ENCODE peak calls at places on chromosomes 12 and 14, in six cellular contexts. K is Calu3; Q is epithelial cell of proximal tubule; F is NCI-H1694; U is mucosa of gallbladder; L is stimulated activated CD4-positive, alpha-beta T cell treated with anti-CD3 and anti-CD28 coated beads, Interleukin-2, amount 100 ng/mL, for 4 hours. P is an unnamed sample.

GRCh38 chr12:113852695-113853490 is 113.2 kb downstream of the RBM19 start:
- DNase-seq in K (no peak), Q (no peak), F (peak; percentile 77), U (no peak), L (no peak), P (no peak)

GRCh38 chr14:36519431-36520321 is at the start of gene NKX2-1:
- DNase-seq in K (peak; percentile 33), Q (no peak), F (peak; percentile 27), U (no peak), L (no peak), P (no peak)

GRCh38 chr14:34649344-34649743 is 19.4 kb upstream of the SNX6 start:
- DNase-seq in K (no peak), Q (no peak), F (no peak), U (no peak), L (no peak), P (peak; percentile 86)

GRCh38 chr12:131912526-131913274 is 16.4 kb upstream of the PUS1 start:
- DNase-seq in K (peak; percentile 98), Q (no peak), F (no peak), U (peak; percentile 87), L (no peak), P (peak; percentile 93)

GRCh38 chr12:130070017-130070653 is 92.1 kb upstream of the FZD10 start:
- DNase-seq in K (no peak), Q (no peak), F (no peak), U (peak; percentile 60), L (no peak), P (no peak)

GRCh38 chr12:123384994-123385376 is 1.1 kb downstream of the KMT5A start:
- DNase-seq in K (no peak), Q (no peak), F (no peak), U (no peak), L (no peak), P (peak; percentile 84)

GRCh38 chr12:122421263-122421814 is 1.1 kb downstream of the CLIP1 start:
- DNase-seq in K (peak; percentile 65), Q (no peak), F (no peak), U (peak; percentile 26), L (no peak), P (peak; percentile 76)

GRCh38 chr12:40691913-40692616 is at the start of gene CNTN1:
- DNase-seq in K (no peak), Q (no peak), F (peak; percentile 71), U (peak; percentile 55), L (no peak), P (peak; percentile 65)

GRCh38 chr12:115597157-115597712 is 680.3 kb downstream of the MED13L start:
- DNase-seq in K (no peak), Q (peak; percentile 6), F (no peak), U (no peak), L (no peak), P (peak; percentile 92)

GRCh38 chr12:42483534-42483857 is 106.0 kb downstream of the PRICKLE1 start:
- DNase-seq in K (peak; percentile 39), Q (no peak), F (no peak), U (no peak), L (peak; percentile 18), P (peak; percentile 60)

GRCh38 chr12:79927772-79928474 is 7.0 kb downstream of the PPP1R12A start:
- DNase-seq in K (no peak), Q (no peak), F (no peak), U (no peak), L (peak; percentile 35), P (peak; percentile 55)

GRCh38 chr14:81453166-81453766 is 53.1 kb upstream of the STON2 start:
- DNase-seq in K (peak; percentile 64), Q (no peak), F (peak; percentile 87), U (peak; percentile 63), L (peak; percentile 25), P (peak; percentile 71)

GRCh38 chr12:50110762-50111416 is 1.1 kb upstream of the COX14 start:
- DNase-seq in K (peak; percentile 32), Q (peak; percentile 74), F (no peak), U (peak; percentile 80), L (no peak), P (peak; percentile 60)

GRCh38 chr14:30569216-30569902 is 10.4 kb downstream of the G2E3 start:
- DNase-seq in K (no peak), Q (no peak), F (no peak), U (no peak), L (no peak), P (no peak)

GRCh38 chr14:68609012-68609411 is 183.9 kb downstream of the ZFP36L1 start:
- DNase-seq in K (no peak), Q (no peak), F (no peak), U (no peak), L (no peak), P (no peak)

GRCh38 chr12:103698752-103699540 is 111.9 kb downstream of the STAB2 start:
- DNase-seq in K (no peak), Q (no peak), F (no peak), U (no peak), L (no peak), P (peak; percentile 9)

GRCh38 chr14:64715628-64716412 is 11.6 kb downstream of the PLEKHG3 start:
- DNase-seq in K (peak; percentile 52), Q (no peak), F (no peak), U (no peak), L (no peak), P (no peak)

GRCh38 chr14:105485720-105486332 is 860 bp upstream of the CRIP1 start:
- DNase-seq in K (peak; percentile 84), Q (no peak), F (peak; percentile 34), U (no peak), L (no peak), P (no peak)

GRCh38 chr12:121905746-121906145 is 12.6 kb upstream of the CFAP251 start:
- DNase-seq in K (no peak), Q (no peak), F (no peak), U (no peak), L (no peak), P (no peak)

GRCh38 chr12:5259523-5259922 is 172.4 kb upstream of the NTF3 start:
- DNase-seq in K (no peak), Q (no peak), F (no peak), U (no peak), L (no peak), P (peak; percentile 43)

GRCh38 chr12:51449569-51450246 is 25.1 kb downstream of the SLC4A8 start:
- DNase-seq in K (no peak), Q (no peak), F (no peak), U (no peak), L (no peak), P (peak; percentile 37)

GRCh38 chr12:19198272-19198671 is 68.7 kb downstream of the PLEKHA5 start:
- DNase-seq in K (peak; percentile 9), Q (peak; percentile 70), F (no peak), U (no peak), L (no peak), P (peak; percentile 73)

GRCh38 chr14:54881235-54881760 is 21.3 kb downstream of the GCH1 start:
- DNase-seq in K (no peak), Q (no peak), F (no peak), U (no peak), L (no peak), P (peak; percentile 78)

GRCh38 chr12:13343380-13343779 is 146.9 kb downstream of the EMP1 start:
- DNase-seq in K (no peak), Q (no peak), F (no peak), U (no peak), L (no peak), P (peak; percentile 56)

GRCh38 chr12:2049604-2050540 is 2.9 kb upstream of the CACNA1C start:
- DNase-seq in K (no peak), Q (no peak), F (no peak), U (no peak), L (no peak), P (peak; percentile 61)

P was measured in GM23248.